ENCODE peak calls at places on chromosomes 2 and 18, in five cellular contexts. C is astrocyte of the spinal cord; E is T-helper 9 cell; W is effector memory CD8-positive, alpha-beta T cell; O is H7. D is an unnamed sample.

GRCh38 chr2:55618025-55618648 is 715 bp upstream of the PPP4R3B start:
- DNase-seq in O (peak), C (peak), W (no peak), E (no peak), D (no peak)

GRCh38 chr18:67475673-67476072 is 40.8 kb downstream of the DSEL start:
- DNase-seq in W (no peak), C (no peak), O (no peak), E (no peak), D (no peak)

GRCh38 chr2:36626756-36627155 is 28.8 kb upstream of the FEZ2 start:
- DNase-seq in E (no peak), W (no peak), C (no peak), O (no peak), D (no peak)

GRCh38 chr2:197089659-197090058 is 163.2 kb upstream of the PGAP1 start:
- DNase-seq in W (no peak), O (no peak), C (no peak), E (no peak), D (no peak)

GRCh38 chr2:58047373-58047674 is 718 bp downstream of the VRK2 start:
- DNase-seq in E (no peak), W (no peak), C (no peak), O (no peak), D (no peak)

GRCh38 chr2:105610444-105611327 is 134.0 kb upstream of the NCK2 start:
- DNase-seq in E (no peak), C (no peak), O (no peak), W (no peak), D (no peak)

GRCh38 chr2:29006986-29007301 is 25.8 kb downstream of the TOGARAM2 start:
- DNase-seq in C (no peak), W (no peak), O (no peak), E (no peak), D (no peak)

GRCh38 chr2:8915941-8916340 is 78.5 kb upstream of the KIDINS220 start:
- DNase-seq in O (no peak), E (no peak), W (no peak), C (no peak), D (no peak)

GRCh38 chr2:202577250-202578183 is 57.3 kb upstream of the FAM117B start:
- DNase-seq in W (no peak), E (no peak), O (no peak), C (no peak), D (no peak)

GRCh38 chr2:22375094-22375493 is 1009.9 kb upstream of the KLHL29 start:
- DNase-seq in C (no peak), O (no peak), W (no peak), E (no peak), D (no peak)

GRCh38 chr18:79805211-79805862 is 7.6 kb downstream of the KCNG2 start:
- DNase-seq in C (no peak), O (peak), E (no peak), W (no peak), D (no peak)

GRCh38 chr2:98731709-98732349 is 897 bp upstream of the MGAT4A start:
- DNase-seq in O (no peak), E (no peak), C (no peak), W (no peak), D (no peak)

GRCh38 chr2:9473985-9474360 is 378 bp upstream of the IAH1 start:
- DNase-seq in W (peak), C (peak), O (peak), E (peak), D (no peak)

D was measured in SK-N-MC.